ENCODE peak calls at places on chromosomes 13 and 19, in five cellular contexts. W, F, H, O and K are unnamed samples.

GRCh38 chr13:22103628-22104027 is 432.8 kb downstream of the FGF9 start:
- DNase-seq in W (no peak), F (no peak), H (no peak), O (no peak), K (no peak)

GRCh38 chr13:39364797-39365468 is 238.1 kb downstream of the LHFPL6 start:
- DNase-seq in W (no peak), F (no peak), H (peak; percentile 53), O (no peak), K (no peak)

GRCh38 chr13:19782049-19782726 is 557 bp downstream of the PSPC1 start:
- DNase-seq in W (peak; percentile 8), F (peak; percentile 47), H (peak; percentile 59), O (peak; percentile 26), K (peak; percentile 52)

GRCh38 chr19:13020002-13020414 is 24.7 kb downstream of the NFIX start:
- DNase-seq in W (no peak), F (no peak), H (no peak), O (no peak), K (no peak)

GRCh38 chr19:44608391-44608821 is 5.0 kb upstream of the IGSF23 start:
- DNase-seq in W (no peak), F (no peak), H (peak; percentile 5), O (no peak), K (peak; percentile 30)

GRCh38 chr13:50127017-50127725 is 111.9 kb downstream of the KCNRG start:
- DNase-seq in W (no peak), F (no peak), H (no peak), O (no peak), K (no peak)

GRCh38 chr19:8517551-8518442 is 3.8 kb upstream of the ZNF414 start:
- DNase-seq in W (peak; percentile 29), F (no peak), H (no peak), O (no peak), K (no peak)

GRCh38 chr19:6682607-6683128 is 12.7 kb upstream of the TNFSF14 start:
- DNase-seq in W (no peak), F (no peak), H (no peak), O (no peak), K (no peak)

GRCh38 chr19:51808333-51808986 is 13.5 kb downstream of the FPR3 start:
- DNase-seq in W (peak; percentile 8), F (no peak), H (no peak), O (no peak), K (no peak)